ENCODE peak calls at places on chromosome 19, in six cellular contexts. E is stimulated activated CD4-positive, alpha-beta T cell treated with anti-CD3 and anti-CD28 coated beads, Interleukin-12 subunit alpha, Interleukin-12 subunit beta, amount 100 ng/mL, for 24 hours; B is thoracic aorta; J is GM04504; M is Ammon's horn; T is choroid plexus epithelial cell. V is an unnamed sample.

GRCh38 chr19:7788178-7788932 is 25.3 kb downstream of the CLEC4M start:
- DNase-seq in E (no peak), B (no peak), J (no peak), M (no peak), T (no peak), V (no peak)

GRCh38 chr19:33763661-33764343 is 32.9 kb upstream of the KCTD15 start:
- DNase-seq in E (no peak), B (no peak), J (no peak), M (peak), T (no peak), V (no peak)

GRCh38 chr19:11092181-11092538 is 2.9 kb downstream of the LDLR start:
- DNase-seq in E (no peak), B (no peak), J (no peak), M (no peak), T (peak), V (no peak)

GRCh38 chr19:12126707-12127106 is 13.4 kb downstream of the ZNF20 start:
- DNase-seq in E (no peak), B (no peak), J (no peak), M (peak), T (peak), V (no peak)

GRCh38 chr19:42198676-42199439 is 18.6 kb downstream of the DEDD2 start:
- DNase-seq in E (no peak), B (no peak), J (no peak), M (no peak), T (no peak), V (no peak)

GRCh38 chr19:30688696-30689095 is 316.5 kb downstream of the ZNF536 start:
- DNase-seq in E (no peak), B (no peak), J (no peak), M (no peak), T (no peak), V (no peak)

GRCh38 chr19:54029930-54030490 is 33.7 kb downstream of the VSTM1 start:
- DNase-seq in E (peak), B (no peak), J (peak), M (peak), T (peak), V (peak)

GRCh38 chr19:4597278-4597974 is 37.9 kb upstream of the SEMA6B start:
- DNase-seq in E (no peak), B (no peak), J (no peak), M (no peak), T (no peak), V (no peak)

GRCh38 chr19:49761625-49762311 is 1.3 kb downstream of the TSKS start:
- DNase-seq in E (no peak), B (no peak), J (no peak), M (no peak), T (peak), V (no peak)

GRCh38 chr19:10517760-10518443 is 655 bp upstream of the S1PR5 start:
- DNase-seq in E (no peak), B (no peak), J (no peak), M (peak), T (peak), V (peak)

GRCh38 chr19:42143341-42144234 is 11.3 kb upstream of the POU2F2 start:
- DNase-seq in E (no peak), B (no peak), J (no peak), M (no peak), T (peak), V (peak)

GRCh38 chr19:2807379-2808128 is 12.1 kb upstream of the ZNF554 start:
- DNase-seq in E (no peak), B (no peak), J (no peak), M (no peak), T (no peak), V (no peak)

GRCh38 chr19:44455100-44455499 is 6.8 kb upstream of the ZNF229 start:
- DNase-seq in E (no peak), B (no peak), J (no peak), M (no peak), T (no peak), V (no peak)

GRCh38 chr19:29499921-29500590 is 25.7 kb upstream of the VSTM2B start:
- DNase-seq in E (no peak), B (no peak), J (no peak), M (no peak), T (no peak), V (no peak)

GRCh38 chr19:16628984-16629691 is 1.1 kb upstream of the MED26 start:
- DNase-seq in E (no peak), B (no peak), J (peak), M (peak), T (peak), V (no peak)

GRCh38 chr19:33868076-33868735 is 71.5 kb downstream of the KCTD15 start:
- DNase-seq in E (no peak), B (no peak), J (no peak), M (no peak), T (peak), V (peak)

GRCh38 chr19:3481241-3482090 is 1.1 kb upstream of the SMIM24 start:
- DNase-seq in E (no peak), B (no peak), J (no peak), M (no peak), T (no peak), V (no peak)

GRCh38 chr19:45136507-45137178 is 24.1 kb downstream of the NKPD1 start:
- DNase-seq in E (no peak), B (no peak), J (no peak), M (no peak), T (no peak), V (no peak)

GRCh38 chr19:6970478-6970877 is 50.8 kb downstream of the MBD3L2B start:
- DNase-seq in E (no peak), B (no peak), J (no peak), M (peak), T (no peak), V (no peak)

GRCh38 chr19:33210266-33210940 is 15.2 kb downstream of the SLC7A10 start:
- DNase-seq in E (no peak), B (no peak), J (no peak), M (no peak), T (no peak), V (no peak)

GRCh38 chr19:5289060-5289990 is 51.3 kb downstream of the PTPRS start:
- DNase-seq in E (no peak), B (no peak), J (no peak), M (no peak), T (no peak), V (peak)

GRCh38 chr19:18399008-18399407 is 1.6 kb upstream of the LRRC25 start:
- DNase-seq in E (no peak), B (no peak), J (no peak), M (no peak), T (peak), V (no peak)

GRCh38 chr19:45601524-45602522 is at the start of gene GPR4:
- DNase-seq in E (no peak), B (no peak), J (no peak), M (no peak), T (no peak), V (peak)

GRCh38 chr19:21691656-21692055 is 75.7 kb downstream of the ZNF100 start:
- DNase-seq in E (no peak), B (no peak), J (no peak), M (peak), T (no peak), V (no peak)